ENCODE peak calls at places on chromosome 16, in seven cellular contexts. G is colonic mucosa, F is prostate gland, H is ascending aorta, P is cardiac muscle cell, I is right lobe of liver, Y is mammary epithelial cell. E is an unnamed sample.

GRCh38 chr16:86198201-86199118 is 299.5 kb downstream of the IRF8 start:
- DNase-seq in H (no peak), I (no peak), G (no peak), P (no peak), Y (no peak), F (no peak), E (no peak)

GRCh38 chr16:51932317-51932716 is 614.6 kb downstream of the TOX3 start:
- DNase-seq in Y (no peak), P (no peak), F (no peak), H (no peak), G (no peak), I (no peak), E (no peak)

GRCh38 chr16:19113577-19114358 is at the start of gene ITPRIPL2:
- DNase-seq in I (peak), F (peak), Y (peak), G (peak), P (peak), H (peak), E (peak)

GRCh38 chr16:56686758-56687157 is 4.5 kb downstream of the MT1X start:
- DNase-seq in Y (no peak), P (no peak), H (no peak), F (no peak), I (no peak), G (no peak), E (no peak)

GRCh38 chr16:57653936-57654335 is 14.2 kb upstream of the ADGRG3 start:
- DNase-seq in G (no peak), I (peak), Y (peak), F (no peak), P (peak), H (no peak), E (no peak)

GRCh38 chr16:57480127-57480753 is 6.1 kb downstream of the DOK4 start:
- DNase-seq in G (peak), H (no peak), P (peak), I (peak), Y (no peak), F (no peak), E (no peak)

GRCh38 chr16:24685539-24686432 is 43.7 kb upstream of the TNRC6A start:
- DNase-seq in H (peak), P (peak), F (no peak), Y (peak), I (peak), G (peak), E (peak)

GRCh38 chr16:81608515-81609209 is 164.1 kb downstream of the CMIP start:
- DNase-seq in G (no peak), H (no peak), I (no peak), F (no peak), P (peak), Y (peak), E (no peak)

GRCh38 chr16:695355-696089 is 5.3 kb upstream of the WDR24 start:
- DNase-seq in G (peak), I (peak), F (no peak), P (no peak), H (no peak), Y (peak), E (no peak)

GRCh38 chr16:68406458-68407041 is 41.8 kb downstream of the SMPD3 start:
- DNase-seq in I (no peak), G (no peak), H (no peak), F (peak), P (no peak), Y (no peak), E (no peak)

GRCh38 chr16:31268891-31269290 is 9.1 kb downstream of the ITGAM start:
- DNase-seq in I (no peak), P (no peak), G (no peak), H (no peak), Y (no peak), F (no peak), E (no peak)

GRCh38 chr16:14325921-14326401 is 254.8 kb downstream of the MRTFB start:
- DNase-seq in P (peak), G (no peak), I (no peak), F (no peak), Y (no peak), H (no peak), E (no peak)

GRCh38 chr16:89115216-89115949 is 21.7 kb downstream of the ACSF3 start:
- DNase-seq in F (peak), Y (peak), I (peak), P (peak), G (peak), H (peak), E (no peak)
- H3K27ac ChIP-seq in F (no peak), Y (no peak), I (no peak), P (no peak), G (peak), H (peak), E (no peak)

GRCh38 chr16:65809627-65810026 is 556.9 kb upstream of the CDH5 start:
- DNase-seq in Y (no peak), I (no peak), P (no peak), F (peak), H (no peak), G (no peak), E (no peak)
- H3K27ac ChIP-seq in Y (no peak), I (no peak), P (no peak), F (no peak), H (no peak), G (no peak), E (no peak)

DNA sequence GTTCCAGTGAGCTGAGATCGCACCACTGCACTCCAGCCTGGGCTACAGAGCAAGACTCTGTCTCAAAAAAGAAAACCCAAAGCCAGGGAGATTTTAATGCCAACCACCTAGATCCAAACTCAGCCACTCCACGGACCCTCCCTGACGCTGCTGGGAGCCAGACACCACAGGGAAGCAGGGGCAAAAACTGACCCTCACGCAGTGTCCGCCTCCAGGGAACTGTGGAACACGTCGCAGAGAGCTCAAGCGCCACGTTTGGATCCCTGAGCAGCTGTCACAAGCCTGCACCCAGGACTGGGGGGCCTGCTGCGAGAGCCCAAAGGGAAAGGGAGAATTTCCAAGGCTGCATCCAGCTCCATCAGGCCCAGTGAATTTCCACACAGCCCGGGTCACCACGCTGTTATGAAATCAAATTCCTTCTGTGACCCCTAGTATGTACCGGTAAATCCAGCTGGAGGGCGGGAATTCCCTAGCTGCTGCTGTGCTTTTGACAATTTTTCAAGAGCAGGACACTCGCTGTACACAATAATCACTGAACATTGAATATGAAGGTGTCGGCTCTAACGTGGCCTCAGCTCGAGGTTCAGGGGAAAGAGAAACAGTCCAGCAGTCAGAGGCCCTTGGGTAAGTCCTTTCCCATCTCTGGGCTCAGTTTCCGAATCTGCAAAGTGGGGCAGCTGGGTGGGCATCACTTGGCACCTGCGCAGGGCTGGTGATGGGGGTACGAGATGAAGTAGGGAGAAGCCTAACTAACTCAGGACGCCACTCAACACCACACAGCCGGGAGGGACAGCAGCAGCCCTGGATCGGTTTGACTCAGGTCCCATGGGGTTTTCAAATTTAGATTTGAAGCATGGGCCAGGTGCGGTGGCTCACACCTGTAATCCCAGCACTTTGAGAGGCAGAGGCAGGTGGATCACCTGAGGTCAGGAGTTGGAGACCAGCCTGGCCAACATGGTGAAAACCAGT is 8.6 kb downstream of the CARHSP1 start:
- DNase-seq in G (no peak), H (no peak), P (peak), F (no peak), I (peak), Y (peak), E (no peak)
- H3K27ac ChIP-seq in G (no peak), H (peak), P (no peak), F (no peak), I (peak), Y (no peak), E (no peak)

DNA sequence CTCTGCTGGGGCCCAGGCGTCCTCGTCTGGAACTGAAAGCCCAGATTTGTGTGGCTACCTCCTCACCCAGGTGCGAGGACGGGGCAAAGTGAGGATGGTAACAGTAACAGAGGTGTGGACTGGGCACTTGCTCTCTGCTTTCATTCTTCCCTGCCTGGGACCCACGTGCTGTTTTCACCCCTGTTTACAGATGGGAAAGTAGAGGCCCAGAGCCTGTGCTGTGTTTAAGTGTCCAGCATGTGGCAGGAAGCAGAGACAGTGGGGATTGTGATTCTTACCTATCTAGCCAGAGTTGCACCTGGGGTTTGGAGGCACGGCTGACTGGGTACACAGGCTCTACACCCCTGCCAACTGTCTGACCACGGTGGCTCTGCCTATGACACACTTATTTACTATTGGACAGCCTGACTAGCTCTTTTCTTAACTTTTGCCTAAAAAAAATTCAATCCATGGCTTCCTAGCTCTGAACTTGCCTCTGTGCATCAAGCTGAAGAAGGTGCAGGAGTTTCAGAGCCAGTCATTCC is 155.4 kb downstream of the CLEC16A start:
- DNase-seq in G (no peak), F (no peak), I (no peak), H (no peak), Y (no peak), P (no peak), E (no peak)
- H3K27ac ChIP-seq in G (peak), F (peak), I (peak), H (peak), Y (no peak), P (peak), E (no peak)

GRCh38 chr16:27378871-27379580 is 22.9 kb upstream of the IL21R start:
- DNase-seq in F (no peak), P (no peak), G (no peak), Y (no peak), H (no peak), I (no peak), E (no peak)
- H3K27ac ChIP-seq in F (no peak), P (no peak), G (no peak), Y (no peak), H (no peak), I (no peak), E (no peak)

DNA sequence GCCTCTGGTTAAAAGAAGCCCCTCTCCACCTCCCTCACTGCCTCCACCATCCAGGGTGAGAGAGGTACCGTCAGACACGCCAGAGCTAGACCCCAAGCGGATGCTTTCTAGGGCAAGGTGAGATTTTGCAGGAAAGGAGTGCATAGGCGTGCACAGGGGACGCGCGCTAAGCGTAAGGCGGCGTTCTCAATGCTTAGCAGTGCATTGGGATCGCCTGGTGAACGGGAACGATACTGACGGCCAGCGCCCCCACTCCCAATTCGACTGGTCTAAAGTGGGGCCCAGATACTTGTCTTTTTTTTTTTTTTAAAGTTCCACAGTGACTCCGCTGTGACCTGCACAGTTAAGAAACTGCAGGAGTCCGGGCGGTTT is 57.9 kb upstream of the CREBBP start:
- DNase-seq in F (no peak), G (no peak), H (no peak), Y (no peak), I (no peak), P (no peak), E (no peak)
- H3K27ac ChIP-seq in F (no peak), G (no peak), H (no peak), Y (no peak), I (no peak), P (no peak), E (no peak)

E was measured in substantia nigra.